ENCODE peak calls at places on chromosomes 1 and 21, in four cellular contexts. S, U, Q and T are unnamed samples.

GRCh38 chr21:42221581-42222345 is 2.8 kb downstream of the ABCG1 start:
- DNase-seq in U (peak; percentile 29), S (no peak), Q (peak; percentile 86), T (peak; percentile 3)

GRCh38 chr1:2583331-2583791 is 3.2 kb upstream of the PRXL2B start:
- DNase-seq in Q (no peak), S (no peak), U (no peak), T (no peak)

GRCh38 chr1:33275200-33275599 is 18.9 kb downstream of the ZNF362 start:
- DNase-seq in Q (no peak), U (no peak), S (peak; percentile 11), T (no peak)

GRCh38 chr1:182120411-182121258 is 59.1 kb upstream of the ZNF648 start:
- DNase-seq in U (no peak), S (peak; percentile 80), Q (peak; percentile 14), T (peak; percentile 82)

GRCh38 chr21:42997053-42997452 is 22.7 kb downstream of the PKNOX1 start:
- DNase-seq in S (peak; percentile 70), Q (peak; percentile 96), U (peak; percentile 90), T (peak; percentile 98)

GRCh38 chr1:2457444-2457843 is 18.6 kb upstream of the PLCH2 start:
- DNase-seq in U (no peak), S (no peak), Q (no peak), T (no peak)

GRCh38 chr1:11302366-11302765 is 29.4 kb downstream of the UBIAD1 start:
- DNase-seq in Q (no peak), U (no peak), S (no peak), T (no peak)

GRCh38 chr1:220371324-220371723 is 99.1 kb upstream of the RAB3GAP2 start:
- DNase-seq in U (no peak), S (no peak), Q (no peak), T (no peak)

GRCh38 chr1:204634260-204634910 is 51.2 kb downstream of the LRRN2 start:
- DNase-seq in S (no peak), U (no peak), Q (no peak), T (no peak)

GRCh38 chr1:109821221-109821669 is 57.5 kb upstream of the EPS8L3 start:
- DNase-seq in Q (peak; percentile 96), U (peak; percentile 83), S (no peak), T (peak; percentile 99)

GRCh38 chr1:9465640-9466039 is 73.6 kb upstream of the SLC25A33 start:
- DNase-seq in U (no peak), S (no peak), Q (no peak), T (no peak)

GRCh38 chr1:33601751-33602150 is 129.3 kb downstream of the ZSCAN20 start:
- DNase-seq in U (no peak), Q (no peak), S (no peak), T (no peak)

DNA sequence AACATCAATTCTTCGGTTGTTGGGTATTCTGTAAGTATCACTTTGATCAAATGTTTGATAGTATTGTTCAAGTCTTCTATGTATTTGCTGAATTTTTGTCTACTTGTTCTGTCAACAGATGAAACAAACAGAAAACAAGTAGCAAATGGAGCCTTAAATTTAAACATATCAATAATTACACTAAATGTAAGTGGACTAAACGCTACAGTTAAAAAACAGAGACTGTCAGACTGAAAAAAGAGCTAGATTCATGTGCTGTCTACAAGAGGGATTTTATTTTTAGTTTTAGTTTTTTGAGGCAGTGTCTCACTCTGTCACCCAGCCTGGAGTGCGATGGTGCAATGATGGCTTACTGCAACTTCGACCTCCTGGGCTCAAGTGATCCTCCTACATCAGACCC is 10.7 kb upstream of the RAD54L start:
- DNase-seq in U (no peak), Q (no peak), S (no peak), T (no peak)
- H3K4me3 ChIP-seq in U (no peak overlapping the region), Q (no peak overlapping the region), S (no peak overlapping the region), T (no peak overlapping the region)

GRCh38 chr1:207938016-207938415 is 27.1 kb upstream of the CD34 start:
- DNase-seq in Q (peak; percentile 46), S (no peak), U (no peak), T (peak; percentile 16)

GRCh38 chr1:207937204-207937603 is 26.3 kb upstream of the CD34 start:
- DNase-seq in S (no peak), Q (no peak), U (no peak), T (no peak)

GRCh38 chr1:207933205-207933800 is 22.4 kb upstream of the CD34 start:
- DNase-seq in S (no peak), U (no peak), Q (peak; percentile 25), T (no peak)

DNA sequence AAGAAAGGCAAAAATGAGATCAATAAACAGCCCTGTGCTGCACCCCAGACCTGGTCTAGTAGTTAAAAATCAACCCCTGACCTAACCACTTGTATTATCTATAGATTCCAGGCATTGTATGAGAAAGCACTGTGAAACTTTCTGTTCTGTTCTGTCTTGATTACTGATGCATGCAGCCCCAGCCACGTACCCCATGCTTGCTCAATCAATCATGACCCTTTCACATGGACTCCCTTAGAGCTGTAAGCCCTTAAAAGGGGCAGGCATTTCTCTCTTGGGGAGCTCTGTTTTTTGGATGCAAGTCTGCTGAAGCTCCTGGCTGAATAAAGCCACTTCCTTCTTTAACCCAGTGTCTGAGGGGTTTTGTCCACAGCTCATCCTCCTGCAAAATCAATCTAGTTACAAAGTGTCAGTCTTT is 24.2 kb upstream of the CD34 start:
- DNase-seq in U (no peak), Q (no peak), S (no peak), T (no peak)
- TF ChIP-seq CTCF in U (no peak), Q (no peak), S (no peak), T (no peak)

DNA sequence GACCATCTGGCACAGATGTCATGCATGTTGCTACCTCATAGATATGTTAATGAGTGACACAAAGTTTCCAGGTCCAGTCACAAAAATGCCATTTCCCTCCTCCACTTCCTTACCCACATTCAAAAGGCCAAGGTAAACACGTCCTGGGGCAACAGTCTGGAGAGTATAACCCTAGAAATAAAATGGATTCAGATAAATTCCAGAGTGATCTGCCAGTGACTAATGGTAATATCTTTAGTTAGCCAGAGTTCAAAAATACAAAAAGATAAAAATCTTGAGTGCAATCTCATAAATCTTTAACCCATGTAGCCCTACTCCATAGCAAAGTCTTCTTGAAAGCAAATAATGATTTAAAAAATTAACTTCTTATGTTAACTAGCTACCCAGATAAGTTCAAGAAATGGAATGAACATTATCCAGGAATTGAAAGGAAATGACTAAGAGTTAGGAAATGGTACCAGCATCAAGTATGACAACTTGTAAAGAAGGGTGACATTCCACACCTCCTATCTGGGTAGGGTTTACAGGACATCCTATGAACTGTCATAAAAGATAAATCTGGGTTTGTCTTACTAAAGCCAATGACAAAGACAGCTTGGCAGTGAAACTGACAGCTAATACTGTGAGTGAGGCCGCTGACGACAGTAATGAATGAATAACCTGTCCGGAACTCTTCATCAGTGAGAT is 18.1 kb downstream of the RGS2 start:
- DNase-seq in Q (peak; percentile 33), S (no peak), U (no peak), T (no peak)
- H3K4me3 ChIP-seq in Q (no peak overlapping the region), S (no peak overlapping the region), U (no peak overlapping the region), T (no peak overlapping the region)

GRCh38 chr1:46735708-46736324 is 16.9 kb upstream of the EFCAB14 start:
- DNase-seq in Q (peak; percentile 76), U (peak; percentile 27), S (no peak), T (peak; percentile 65)
- TF ChIP-seq CTCF in Q (peak; percentile 41), U (peak; percentile 52), S (no peak), T (peak; percentile 43)

DNA sequence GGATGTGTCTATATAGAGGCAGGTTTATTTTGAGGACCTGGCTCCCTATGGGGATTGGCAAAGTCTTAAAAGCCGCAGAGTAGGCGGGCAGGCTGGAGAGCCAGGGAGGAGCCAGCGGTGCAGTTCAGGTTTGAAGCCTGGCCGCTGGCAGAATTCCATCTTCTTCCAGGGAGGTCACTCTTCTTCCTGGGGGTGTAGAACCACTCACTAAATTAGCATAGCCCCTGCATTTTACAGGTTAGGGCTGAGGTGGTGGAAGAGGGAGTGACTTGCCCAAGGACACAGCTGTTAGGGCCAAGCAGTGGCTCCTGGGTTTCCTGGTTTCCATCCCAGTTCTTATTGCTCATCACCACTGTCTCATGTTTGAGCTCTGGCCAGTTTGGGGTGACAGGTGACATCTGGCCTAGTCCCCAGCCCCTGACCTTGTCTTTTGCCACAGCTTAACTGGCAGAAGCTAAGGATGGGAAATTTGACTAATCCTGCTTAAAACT is 1.4 kb downstream of the PINK1 start:
- DNase-seq in U (no peak), S (no peak), Q (peak; percentile 52), T (peak; percentile 58)
- H3K4me3 ChIP-seq in U (peak overlapping the region; percentile 79), S (peak overlapping the region; percentile 77), Q (peak overlapping the region; percentile 84), T (peak overlapping the region; percentile 73)

GRCh38 chr1:27438621-27439061 is 46.2 kb downstream of the GPR3 start:
- DNase-seq in S (no peak), Q (no peak), U (no peak), T (no peak)

GRCh38 chr1:27430903-27431653 is 38.7 kb downstream of the GPR3 start:
- DNase-seq in S (no peak), Q (peak; percentile 53), U (no peak), T (peak; percentile 31)

GRCh38 chr1:27439150-27439549 is 46.7 kb downstream of the GPR3 start:
- DNase-seq in U (no peak), Q (no peak), S (no peak), T (no peak)

GRCh38 chr1:27436204-27437159 is 44.1 kb downstream of the GPR3 start:
- DNase-seq in U (no peak), Q (peak; percentile 62), S (no peak), T (peak; percentile 63)

DNA sequence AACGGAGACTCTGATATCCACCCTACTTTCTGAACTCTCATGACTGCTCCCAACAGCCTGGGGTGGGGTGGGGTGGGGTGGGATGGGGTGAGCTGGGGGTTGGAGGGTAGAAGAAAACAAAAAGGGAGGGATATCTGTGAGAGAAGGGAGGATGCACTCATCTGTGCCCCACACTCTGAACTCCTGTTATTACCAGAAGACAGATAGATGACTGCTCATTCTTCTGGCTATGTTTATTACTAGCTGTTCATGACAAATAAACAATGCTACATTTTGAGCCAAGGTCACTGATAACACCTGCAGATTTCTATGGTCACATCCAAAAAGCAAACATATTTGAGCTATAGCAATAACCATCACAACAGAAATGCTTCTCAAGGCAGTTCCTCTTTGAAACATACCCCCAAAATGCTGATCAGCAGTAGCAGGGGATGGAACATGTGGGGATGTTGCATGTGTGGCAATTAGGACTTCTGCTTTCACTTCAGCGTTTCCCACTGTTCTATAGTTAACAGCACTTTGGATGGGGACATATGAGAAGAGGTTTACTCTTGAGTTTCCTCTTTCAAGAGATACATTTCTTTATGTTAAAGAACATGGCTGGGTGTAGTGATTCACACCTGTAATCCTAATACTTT is 43.3 kb downstream of the GPR3 start:
- DNase-seq in S (no peak), U (no peak), Q (no peak), T (no peak)
- TF ChIP-seq CTCF in S (no peak), U (no peak), Q (no peak), T (no peak)

DNA sequence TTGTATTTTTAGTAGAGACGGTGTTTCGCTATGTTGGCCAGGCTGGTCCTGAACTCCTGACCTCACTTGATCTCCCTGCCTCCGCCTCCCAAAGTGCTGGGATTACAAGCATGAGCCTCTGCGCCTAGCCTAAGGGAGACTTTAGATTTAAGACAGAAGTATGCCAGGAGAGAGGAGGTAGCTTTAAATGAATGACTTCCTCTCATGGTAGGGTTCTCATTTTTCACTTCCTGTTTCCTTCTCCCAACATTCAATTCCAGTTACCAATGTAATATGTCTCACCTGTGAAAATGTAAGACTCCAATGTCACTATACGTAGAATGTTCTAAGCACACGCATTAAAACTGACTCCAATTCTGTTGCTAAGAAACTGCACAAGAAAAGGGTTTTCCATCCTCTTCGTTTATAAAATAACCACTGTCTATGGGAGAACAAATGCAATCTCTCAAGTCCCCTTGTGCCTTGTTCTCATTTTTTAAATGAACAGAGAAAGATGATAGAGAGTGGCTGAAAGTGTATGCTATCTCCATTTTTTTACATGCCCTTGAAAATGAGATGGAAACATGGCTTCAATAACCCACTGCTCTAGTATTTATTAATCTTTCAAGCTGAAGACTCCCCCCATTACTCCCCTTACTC is 140.0 kb downstream of the SLC45A1 start:
- DNase-seq in Q (no peak), U (no peak), S (no peak), T (no peak)
- H3K4me3 ChIP-seq in Q (no peak overlapping the region), U (no peak overlapping the region), S (no peak overlapping the region), T (no peak overlapping the region)